ENCODE peak calls at places on chromosome 9, in four cellular contexts. One of them, this sample, is unnamed.

GRCh38 chr9:22307013-22307711 is 139.5 kb upstream of the DMRTA1 start:
- DNase-seq in HEK293T: peak
- DNase-seq in RPMI7951: peak
- DNase-seq in tibial artery: no peak
- DNase-seq in this sample: peak

GRCh38 chr9:114314256-114314867 is 8.5 kb upstream of the ORM1 start:
- DNase-seq in HEK293T: no peak
- DNase-seq in RPMI7951: no peak
- DNase-seq in tibial artery: peak
- DNase-seq in this sample: no peak

GRCh38 chr9:109793921-109794320 is 13.9 kb downstream of the PALM2AKAP2 start:
- DNase-seq in HEK293T: no peak
- DNase-seq in RPMI7951: no peak
- DNase-seq in tibial artery: no peak
- DNase-seq in this sample: no peak

GRCh38 chr9:114156658-114157421 is 1.5 kb downstream of the COL27A1 start:
- DNase-seq in HEK293T: peak
- DNase-seq in RPMI7951: peak
- DNase-seq in tibial artery: peak
- DNase-seq in this sample: no peak

GRCh38 chr9:76846307-76846706 is 59.6 kb downstream of the PRUNE2 start:
- DNase-seq in HEK293T: no peak
- DNase-seq in RPMI7951: no peak
- DNase-seq in tibial artery: no peak
- DNase-seq in this sample: no peak

GRCh38 chr9:35689601-35690446 is at the start of gene TPM2:
- DNase-seq in HEK293T: no peak
- DNase-seq in RPMI7951: peak
- DNase-seq in tibial artery: peak
- DNase-seq in this sample: no peak

GRCh38 chr9:38067611-38067891 is 1.5 kb downstream of the SHB start:
- DNase-seq in HEK293T: no peak
- DNase-seq in RPMI7951: no peak
- DNase-seq in tibial artery: peak
- DNase-seq in this sample: no peak

GRCh38 chr9:129697111-129697955 is 31.9 kb downstream of the PRRX2 start:
- DNase-seq in HEK293T: peak
- DNase-seq in RPMI7951: peak
- DNase-seq in tibial artery: peak
- DNase-seq in this sample: no peak

GRCh38 chr9:93578844-93579243 is 2.5 kb downstream of the PHF2 start:
- DNase-seq in HEK293T: no peak
- DNase-seq in RPMI7951: no peak
- DNase-seq in tibial artery: peak
- DNase-seq in this sample: no peak